ENCODE peak calls at places on chromosomes 16 and 17, in seven cellular contexts. One of them, this sample, is unnamed.

GRCh38 chr17:21076242-21076641 is 33.4 kb upstream of the USP22 start:
- DNase-seq in PC-3: no peak
- DNase-seq in IMR-90: no peak
- DNase-seq in stomach: no peak
- DNase-seq in kidney epithelial cell: no peak
- DNase-seq in astrocyte of the spinal cord: no peak
- DNase-seq in body of pancreas: no peak
- DNase-seq in this sample: no peak

GRCh38 chr17:72788950-72789585 is 303.4 kb downstream of the SLC39A11 start:
- DNase-seq in PC-3: no peak
- DNase-seq in IMR-90: peak
- DNase-seq in stomach: no peak
- DNase-seq in kidney epithelial cell: no peak
- DNase-seq in astrocyte of the spinal cord: peak
- DNase-seq in body of pancreas: no peak
- DNase-seq in this sample: no peak

GRCh38 chr16:72961115-72961832 is 86.7 kb downstream of the ZFHX3 start:
- DNase-seq in PC-3: peak
- DNase-seq in IMR-90: peak
- DNase-seq in stomach: no peak
- DNase-seq in kidney epithelial cell: peak
- DNase-seq in astrocyte of the spinal cord: no peak
- DNase-seq in body of pancreas: no peak
- DNase-seq in this sample: no peak

GRCh38 chr17:47649972-47650524 is 329 bp downstream of the KPNB1 start:
- DNase-seq in PC-3: no peak
- DNase-seq in IMR-90: no peak
- DNase-seq in stomach: peak
- DNase-seq in kidney epithelial cell: no peak
- DNase-seq in astrocyte of the spinal cord: peak
- DNase-seq in body of pancreas: no peak
- DNase-seq in this sample: no peak

GRCh38 chr17:19714542-19715411 is 1.6 kb downstream of the SLC47A2 start:
- DNase-seq in PC-3: no peak
- DNase-seq in IMR-90: no peak
- DNase-seq in stomach: no peak
- DNase-seq in kidney epithelial cell: no peak
- DNase-seq in astrocyte of the spinal cord: no peak
- DNase-seq in body of pancreas: no peak
- DNase-seq in this sample: no peak

GRCh38 chr17:67390646-67391480 is 13.8 kb downstream of the PITPNC1 start:
- DNase-seq in PC-3: peak
- DNase-seq in IMR-90: peak
- DNase-seq in stomach: peak
- DNase-seq in kidney epithelial cell: peak
- DNase-seq in astrocyte of the spinal cord: peak
- DNase-seq in body of pancreas: peak
- DNase-seq in this sample: peak

GRCh38 chr17:44417553-44417952 is 28.1 kb upstream of the ITGA2B start:
- DNase-seq in PC-3: peak
- DNase-seq in IMR-90: peak
- DNase-seq in stomach: no peak
- DNase-seq in kidney epithelial cell: peak
- DNase-seq in astrocyte of the spinal cord: peak
- DNase-seq in body of pancreas: no peak
- DNase-seq in this sample: peak

GRCh38 chr16:73615256-73615655 is 567.3 kb upstream of the ZFHX3 start:
- DNase-seq in PC-3: no peak
- DNase-seq in IMR-90: no peak
- DNase-seq in stomach: no peak
- DNase-seq in kidney epithelial cell: no peak
- DNase-seq in astrocyte of the spinal cord: no peak
- DNase-seq in body of pancreas: no peak
- DNase-seq in this sample: no peak

GRCh38 chr16:67305216-67306071 is 21.1 kb downstream of the KCTD19 start:
- DNase-seq in PC-3: no peak
- DNase-seq in IMR-90: no peak
- DNase-seq in stomach: no peak
- DNase-seq in kidney epithelial cell: no peak
- DNase-seq in astrocyte of the spinal cord: no peak
- DNase-seq in body of pancreas: no peak
- DNase-seq in this sample: no peak

GRCh38 chr16:78364501-78364900 is 265.0 kb downstream of the WWOX start:
- DNase-seq in PC-3: no peak
- DNase-seq in IMR-90: no peak
- DNase-seq in stomach: no peak
- DNase-seq in kidney epithelial cell: no peak
- DNase-seq in astrocyte of the spinal cord: no peak
- DNase-seq in body of pancreas: no peak
- DNase-seq in this sample: no peak

GRCh38 chr17:19327039-19327776 is 35.3 kb downstream of the B9D1 start:
- DNase-seq in PC-3: peak
- DNase-seq in IMR-90: peak
- DNase-seq in stomach: no peak
- DNase-seq in kidney epithelial cell: peak
- DNase-seq in astrocyte of the spinal cord: peak
- DNase-seq in body of pancreas: no peak
- DNase-seq in this sample: peak

GRCh38 chr17:75778861-75779249 is 5.8 kb upstream of the UNK start:
- DNase-seq in PC-3: no peak
- DNase-seq in IMR-90: peak
- DNase-seq in stomach: peak
- DNase-seq in kidney epithelial cell: no peak
- DNase-seq in astrocyte of the spinal cord: no peak
- DNase-seq in body of pancreas: peak
- DNase-seq in this sample: no peak

GRCh38 chr16:31875112-31875803 is 1.7 kb downstream of the ZNF267 start:
- DNase-seq in PC-3: peak
- DNase-seq in IMR-90: peak
- DNase-seq in stomach: no peak
- DNase-seq in kidney epithelial cell: no peak
- DNase-seq in astrocyte of the spinal cord: peak
- DNase-seq in body of pancreas: no peak
- DNase-seq in this sample: no peak

GRCh38 chr17:10177921-10178788 is 20.3 kb downstream of the GAS7 start:
- DNase-seq in PC-3: no peak
- DNase-seq in IMR-90: peak
- DNase-seq in stomach: no peak
- DNase-seq in kidney epithelial cell: no peak
- DNase-seq in astrocyte of the spinal cord: peak
- DNase-seq in body of pancreas: no peak
- DNase-seq in this sample: no peak

GRCh38 chr17:60522889-60523626 is 3.0 kb downstream of the APPBP2 start:
- DNase-seq in PC-3: no peak
- DNase-seq in IMR-90: no peak
- DNase-seq in stomach: no peak
- DNase-seq in kidney epithelial cell: no peak
- DNase-seq in astrocyte of the spinal cord: no peak
- DNase-seq in body of pancreas: no peak
- DNase-seq in this sample: no peak

GRCh38 chr16:9847146-9847545 is 335.1 kb downstream of the GRIN2A start:
- DNase-seq in PC-3: no peak
- DNase-seq in IMR-90: no peak
- DNase-seq in stomach: no peak
- DNase-seq in kidney epithelial cell: no peak
- DNase-seq in astrocyte of the spinal cord: no peak
- DNase-seq in body of pancreas: no peak
- DNase-seq in this sample: no peak

GRCh38 chr17:37133131-37133530 is 184.4 kb downstream of the AATF start:
- DNase-seq in PC-3: no peak
- DNase-seq in IMR-90: no peak
- DNase-seq in stomach: no peak
- DNase-seq in kidney epithelial cell: no peak
- DNase-seq in astrocyte of the spinal cord: no peak
- DNase-seq in body of pancreas: no peak
- DNase-seq in this sample: no peak

GRCh38 chr17:83160443-83161297 is 81.3 kb downstream of the METRNL start:
- DNase-seq in PC-3: no peak
- DNase-seq in IMR-90: no peak
- DNase-seq in stomach: no peak
- DNase-seq in kidney epithelial cell: no peak
- DNase-seq in astrocyte of the spinal cord: no peak
- DNase-seq in body of pancreas: no peak
- DNase-seq in this sample: no peak

GRCh38 chr16:56288019-56288418 is 96.7 kb downstream of the GNAO1 start:
- DNase-seq in PC-3: no peak
- DNase-seq in IMR-90: no peak
- DNase-seq in stomach: no peak
- DNase-seq in kidney epithelial cell: no peak
- DNase-seq in astrocyte of the spinal cord: no peak
- DNase-seq in body of pancreas: no peak
- DNase-seq in this sample: no peak

GRCh38 chr16:29237971-29238370 is 168.5 kb downstream of the NPIPB11 start:
- DNase-seq in PC-3: no peak
- DNase-seq in IMR-90: no peak
- DNase-seq in stomach: no peak
- DNase-seq in kidney epithelial cell: no peak
- DNase-seq in astrocyte of the spinal cord: no peak
- DNase-seq in body of pancreas: no peak
- DNase-seq in this sample: no peak

GRCh38 chr16:56861756-56862155 is 3.3 kb upstream of the SLC12A3 start:
- DNase-seq in PC-3: no peak
- DNase-seq in IMR-90: no peak
- DNase-seq in stomach: no peak
- DNase-seq in kidney epithelial cell: no peak
- DNase-seq in astrocyte of the spinal cord: no peak
- DNase-seq in body of pancreas: no peak
- DNase-seq in this sample: no peak

GRCh38 chr16:23423496-23424049 is 29.4 kb downstream of the COG7 start:
- DNase-seq in PC-3: peak
- DNase-seq in IMR-90: peak
- DNase-seq in stomach: peak
- DNase-seq in kidney epithelial cell: peak
- DNase-seq in astrocyte of the spinal cord: peak
- DNase-seq in body of pancreas: peak
- DNase-seq in this sample: peak

GRCh38 chr17:5135726-5136579 is 20.1 kb downstream of the USP6 start:
- DNase-seq in PC-3: no peak
- DNase-seq in IMR-90: no peak
- DNase-seq in stomach: peak
- DNase-seq in kidney epithelial cell: no peak
- DNase-seq in astrocyte of the spinal cord: no peak
- DNase-seq in body of pancreas: no peak
- DNase-seq in this sample: no peak

GRCh38 chr16:88618182-88618955 is 20.0 kb upstream of the IL17C start:
- DNase-seq in PC-3: no peak
- DNase-seq in IMR-90: peak
- DNase-seq in stomach: no peak
- DNase-seq in kidney epithelial cell: no peak
- DNase-seq in astrocyte of the spinal cord: no peak
- DNase-seq in body of pancreas: peak
- DNase-seq in this sample: no peak

GRCh38 chr16:84141143-84141670 is 3.8 kb downstream of the HSDL1 start:
- DNase-seq in PC-3: no peak
- DNase-seq in IMR-90: no peak
- DNase-seq in stomach: no peak
- DNase-seq in kidney epithelial cell: no peak
- DNase-seq in astrocyte of the spinal cord: no peak
- DNase-seq in body of pancreas: no peak
- DNase-seq in this sample: no peak
- TF ChIP-seq CTCF in PC-3: peak
- TF ChIP-seq CTCF in IMR-90: no peak
- TF ChIP-seq CTCF in stomach: no peak
- TF ChIP-seq CTCF in kidney epithelial cell: no peak
- TF ChIP-seq CTCF in astrocyte of the spinal cord: no peak
- TF ChIP-seq CTCF in body of pancreas: no peak
- TF ChIP-seq CTCF in this sample: peak

GRCh38 chr16:11329080-11329491 is 16.2 kb upstream of the RMI2 start:
- DNase-seq in PC-3: peak
- DNase-seq in IMR-90: peak
- DNase-seq in stomach: no peak
- DNase-seq in kidney epithelial cell: no peak
- DNase-seq in astrocyte of the spinal cord: peak
- DNase-seq in body of pancreas: no peak
- DNase-seq in this sample: peak
- H3K4me3 ChIP-seq in PC-3: peak
- H3K4me3 ChIP-seq in IMR-90: peak
- H3K4me3 ChIP-seq in stomach: peak
- H3K4me3 ChIP-seq in kidney epithelial cell: no peak
- H3K4me3 ChIP-seq in astrocyte of the spinal cord: no peak
- H3K4me3 ChIP-seq in body of pancreas: no peak
- H3K4me3 ChIP-seq in this sample: peak

DNA sequence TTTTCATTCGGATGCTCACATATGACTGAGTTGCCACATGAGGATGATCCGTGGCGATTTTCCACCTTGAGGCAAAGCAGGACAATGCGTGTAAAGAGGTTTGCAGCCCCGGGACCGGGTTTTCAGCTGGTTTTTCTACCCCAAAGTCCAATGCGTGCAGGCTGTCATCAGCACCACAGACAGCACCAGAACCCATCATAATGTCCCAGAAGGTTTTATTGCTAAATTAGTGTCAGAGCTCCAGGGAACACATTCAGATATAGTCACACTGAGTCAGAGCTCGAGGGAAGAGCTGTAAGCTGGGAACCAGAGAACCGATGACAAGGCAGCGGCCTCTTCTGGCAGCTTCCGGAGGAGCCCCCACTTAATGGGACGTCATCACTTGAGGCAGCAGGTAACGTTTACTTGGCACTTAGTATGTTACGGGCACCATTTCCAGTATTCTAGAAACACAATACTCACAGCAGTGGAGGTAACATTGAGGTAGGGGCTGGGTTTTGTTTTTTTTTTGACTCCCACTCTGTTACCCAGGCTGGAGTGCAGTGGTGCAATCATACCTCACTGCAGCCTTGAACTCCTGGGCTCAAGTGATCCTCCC is 8.9 kb upstream of the NAGPA start:
- DNase-seq in PC-3: peak
- DNase-seq in IMR-90: peak
- DNase-seq in stomach: no peak
- DNase-seq in kidney epithelial cell: no peak
- DNase-seq in astrocyte of the spinal cord: peak
- DNase-seq in body of pancreas: no peak
- DNase-seq in this sample: no peak
- TF ChIP-seq CTCF in PC-3: no peak
- TF ChIP-seq CTCF in IMR-90: peak
- TF ChIP-seq CTCF in stomach: no peak
- TF ChIP-seq CTCF in kidney epithelial cell: peak
- TF ChIP-seq CTCF in astrocyte of the spinal cord: peak
- TF ChIP-seq CTCF in body of pancreas: no peak
- TF ChIP-seq CTCF in this sample: no peak

DNA sequence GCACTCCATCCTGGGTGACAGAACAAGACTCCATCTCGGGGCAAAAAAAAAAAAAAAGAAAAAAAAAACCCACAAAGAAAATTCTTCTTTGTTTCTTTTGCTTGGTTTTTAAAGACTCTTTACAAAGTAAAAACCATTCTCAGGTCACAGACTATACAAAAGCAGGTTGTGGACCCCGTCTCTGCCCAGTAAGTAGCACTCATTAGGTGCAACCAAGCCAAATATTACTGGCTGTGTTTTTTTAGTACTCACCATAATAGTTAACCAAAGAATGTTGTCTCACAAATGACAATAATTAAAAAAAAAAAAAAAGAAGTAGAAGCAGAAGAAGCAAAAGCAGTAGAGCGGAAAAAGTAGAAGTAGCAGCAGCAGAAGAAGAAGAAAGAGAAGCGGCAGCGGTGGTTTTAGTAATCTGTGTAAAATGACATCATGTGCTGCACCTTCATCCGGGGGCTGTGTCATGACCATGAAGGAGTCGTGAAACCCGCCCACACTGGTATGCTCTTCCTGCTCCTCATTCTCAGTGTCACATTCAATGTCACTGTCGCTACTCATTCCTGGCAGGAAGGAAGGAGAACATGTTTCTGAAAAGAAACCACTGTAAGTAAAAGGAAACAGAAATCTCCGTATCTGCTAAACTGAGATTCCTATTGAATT is 105.4 kb downstream of the TRIM37 start:
- DNase-seq in PC-3: peak
- DNase-seq in IMR-90: peak
- DNase-seq in stomach: peak
- DNase-seq in kidney epithelial cell: peak
- DNase-seq in astrocyte of the spinal cord: peak
- DNase-seq in body of pancreas: peak
- DNase-seq in this sample: peak
- H3K4me3 ChIP-seq in PC-3: no peak
- H3K4me3 ChIP-seq in IMR-90: peak
- H3K4me3 ChIP-seq in stomach: no peak
- H3K4me3 ChIP-seq in kidney epithelial cell: no peak
- H3K4me3 ChIP-seq in astrocyte of the spinal cord: peak
- H3K4me3 ChIP-seq in body of pancreas: no peak
- H3K4me3 ChIP-seq in this sample: peak

This sample was measured in epithelial cell of proximal tubule.